ENCODE peak calls at places on chromosomes 6 and 20, in six cellular contexts. One of them, this sample, is unnamed.

GRCh38 chr20:4593149-4593525 is 128.6 kb upstream of the PRND start:
- DNase-seq in kidney: no peak
- DNase-seq in breast epithelium: no peak
- DNase-seq in ascending aorta: no peak
- DNase-seq in Caco-2: no peak
- DNase-seq in brain microvascular endothelial cell: no peak
- DNase-seq in this sample: peak

GRCh38 chr6:132663661-132664060 is 4.7 kb upstream of the TAAR1 start:
- DNase-seq in kidney: no peak
- DNase-seq in breast epithelium: no peak
- DNase-seq in ascending aorta: no peak
- DNase-seq in Caco-2: no peak
- DNase-seq in brain microvascular endothelial cell: no peak
- DNase-seq in this sample: no peak

GRCh38 chr6:73394577-73395354 is at the start of gene DDX43:
- DNase-seq in kidney: peak
- DNase-seq in breast epithelium: no peak
- DNase-seq in ascending aorta: peak
- DNase-seq in Caco-2: no peak
- DNase-seq in brain microvascular endothelial cell: no peak
- DNase-seq in this sample: peak

GRCh38 chr20:23257848-23258746 is 92.5 kb upstream of the NXT1 start:
- DNase-seq in kidney: no peak
- DNase-seq in breast epithelium: no peak
- DNase-seq in ascending aorta: peak
- DNase-seq in Caco-2: no peak
- DNase-seq in brain microvascular endothelial cell: peak
- DNase-seq in this sample: no peak

GRCh38 chr6:67608099-67608749 is 1026.9 kb upstream of the ADGRB3 start:
- DNase-seq in kidney: no peak
- DNase-seq in breast epithelium: no peak
- DNase-seq in ascending aorta: no peak
- DNase-seq in Caco-2: no peak
- DNase-seq in brain microvascular endothelial cell: no peak
- DNase-seq in this sample: no peak

GRCh38 chr6:13528232-13528631 is 40.8 kb upstream of the GFOD1 start:
- DNase-seq in kidney: no peak
- DNase-seq in breast epithelium: no peak
- DNase-seq in ascending aorta: no peak
- DNase-seq in Caco-2: no peak
- DNase-seq in brain microvascular endothelial cell: no peak
- DNase-seq in this sample: no peak

GRCh38 chr6:3911130-3911529 is 62.0 kb downstream of the FAM50B start:
- DNase-seq in kidney: no peak
- DNase-seq in breast epithelium: no peak
- DNase-seq in ascending aorta: peak
- DNase-seq in Caco-2: no peak
- DNase-seq in brain microvascular endothelial cell: peak
- DNase-seq in this sample: no peak

GRCh38 chr6:4732691-4733315 is 43.4 kb upstream of the CDYL start:
- DNase-seq in kidney: no peak
- DNase-seq in breast epithelium: peak
- DNase-seq in ascending aorta: peak
- DNase-seq in Caco-2: no peak
- DNase-seq in brain microvascular endothelial cell: peak
- DNase-seq in this sample: peak

GRCh38 chr6:71157350-71157749 is 131.3 kb upstream of the OGFRL1 start:
- DNase-seq in kidney: no peak
- DNase-seq in breast epithelium: no peak
- DNase-seq in ascending aorta: no peak
- DNase-seq in Caco-2: no peak
- DNase-seq in brain microvascular endothelial cell: no peak
- DNase-seq in this sample: no peak

GRCh38 chr6:149823013-149823412 is 41.1 kb downstream of the LRP11 start:
- DNase-seq in kidney: no peak
- DNase-seq in breast epithelium: no peak
- DNase-seq in ascending aorta: no peak
- DNase-seq in Caco-2: no peak
- DNase-seq in brain microvascular endothelial cell: no peak
- DNase-seq in this sample: no peak
- TF ChIP-seq CTCF in kidney: no peak
- TF ChIP-seq CTCF in breast epithelium: no peak
- TF ChIP-seq CTCF in ascending aorta: no peak
- TF ChIP-seq CTCF in Caco-2: no peak
- TF ChIP-seq CTCF in brain microvascular endothelial cell: peak
- TF ChIP-seq CTCF in this sample: no peak

GRCh38 chr6:81614292-81614691 is 138.2 kb downstream of the TENT5A start:
- DNase-seq in kidney: no peak
- DNase-seq in breast epithelium: no peak
- DNase-seq in ascending aorta: no peak
- DNase-seq in Caco-2: peak
- DNase-seq in brain microvascular endothelial cell: peak
- DNase-seq in this sample: no peak
- H3K4me3 ChIP-seq in kidney: no peak
- H3K4me3 ChIP-seq in breast epithelium: no peak
- H3K4me3 ChIP-seq in ascending aorta: no peak
- H3K4me3 ChIP-seq in Caco-2: no peak
- H3K4me3 ChIP-seq in brain microvascular endothelial cell: no peak
- H3K4me3 ChIP-seq in this sample: no peak

DNA sequence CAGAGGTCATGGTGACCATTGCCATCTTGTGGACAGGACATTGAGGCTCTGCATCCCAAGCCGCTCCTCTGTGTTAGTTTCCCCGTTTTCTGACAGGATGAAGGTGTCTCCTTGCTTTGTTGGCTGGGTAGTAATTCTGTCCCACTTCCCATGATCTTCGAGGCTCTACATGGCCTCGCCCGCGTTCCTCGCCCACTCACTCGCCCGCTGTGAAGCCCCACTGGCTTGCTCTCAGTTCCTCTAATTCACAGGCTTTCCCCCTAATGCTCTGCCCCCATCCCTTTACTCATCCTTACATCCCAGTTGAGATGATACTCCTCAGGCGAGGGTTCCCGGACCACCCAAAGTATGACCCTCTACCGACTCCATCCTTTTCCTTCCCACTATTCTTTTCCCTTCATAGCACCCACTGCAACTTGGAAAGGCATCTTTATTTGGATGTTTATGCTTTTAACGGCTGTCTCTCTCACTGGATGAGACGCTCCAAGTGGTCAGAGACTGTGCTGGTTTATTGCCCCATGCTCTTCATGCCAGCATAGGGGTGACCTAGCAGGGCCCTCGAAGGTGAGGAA is 511 bp upstream of the SLC35B2 start:
- DNase-seq in kidney: no peak
- DNase-seq in breast epithelium: no peak
- DNase-seq in ascending aorta: no peak
- DNase-seq in Caco-2: no peak
- DNase-seq in brain microvascular endothelial cell: no peak
- DNase-seq in this sample: no peak
- TF ChIP-seq CTCF in kidney: no peak
- TF ChIP-seq CTCF in breast epithelium: peak
- TF ChIP-seq CTCF in ascending aorta: no peak
- TF ChIP-seq CTCF in Caco-2: no peak
- TF ChIP-seq CTCF in brain microvascular endothelial cell: no peak
- TF ChIP-seq CTCF in this sample: no peak

GRCh38 chr20:37914672-37915433 is 11.9 kb downstream of the VSTM2L start:
- DNase-seq in kidney: no peak
- DNase-seq in breast epithelium: no peak
- DNase-seq in ascending aorta: no peak
- DNase-seq in Caco-2: no peak
- DNase-seq in brain microvascular endothelial cell: no peak
- DNase-seq in this sample: no peak
- H3K4me3 ChIP-seq in kidney: no peak
- H3K4me3 ChIP-seq in breast epithelium: peak
- H3K4me3 ChIP-seq in ascending aorta: peak
- H3K4me3 ChIP-seq in Caco-2: peak
- H3K4me3 ChIP-seq in brain microvascular endothelial cell: peak
- H3K4me3 ChIP-seq in this sample: no peak